ENCODE peak calls at places on chromosomes 16 and 17, in ten cellular contexts. W, C, M, O, R, K, F, U, G and B are unnamed samples.
A peak's percentile ranks its signal among the peaks of the same experiment; 100 is the strongest.

GRCh38 chr16:5064915-5065314 is 841 bp downstream of the C16orf89 start:
- DNase-seq in M (no peak), O (no peak), R (no peak), G (no peak), W (no peak), C (no peak), U (no peak), K (no peak), F (no peak), B (no peak)

GRCh38 chr16:64751906-64752305 is 370.0 kb downstream of the CDH11 start:
- DNase-seq in F (no peak), G (no peak), W (no peak), R (no peak), M (no peak), C (no peak), K (no peak), O (no peak), U (no peak), B (no peak)

GRCh38 chr16:47851026-47851610 is 304.7 kb downstream of the ABCC12 start:
- DNase-seq in F (no peak), C (no peak), U (no peak), K (peak; percentile 33), W (no peak), R (no peak), O (peak; percentile 36), M (no peak), G (no peak), B (no peak)

GRCh38 chr16:363110-364090 is 6.9 kb downstream of the MRPL28 start:
- DNase-seq in K (no peak), F (no peak), G (no peak), W (no peak), O (peak; percentile 58), M (no peak), U (no peak), C (no peak), R (no peak), B (no peak)

GRCh38 chr16:24848065-24848464 is 2.3 kb downstream of the SLC5A11 start:
- DNase-seq in K (no peak), R (peak; percentile 56), F (no peak), G (no peak), W (no peak), M (peak; percentile 24), U (no peak), C (no peak), O (no peak), B (no peak)

GRCh38 chr16:52976539-52977167 is 76.0 kb downstream of the CHD9NB start:
- DNase-seq in W (peak; percentile 37), R (peak; percentile 17), O (peak; percentile 14), K (no peak), G (peak; percentile 41), C (no peak), U (no peak), F (no peak), M (peak; percentile 7), B (peak; percentile 39)

GRCh38 chr17:70622382-70623260 is 453.3 kb downstream of the KCNJ2 start:
- DNase-seq in K (peak; percentile 81), G (no peak), W (peak; percentile 25), O (peak; percentile 37), U (peak; percentile 79), R (peak; percentile 76), C (peak; percentile 9), F (no peak), M (peak; percentile 38), B (peak; percentile 48)

GRCh38 chr17:60311186-60311585 is 80.7 kb downstream of the USP32 start:
- DNase-seq in C (no peak), K (no peak), W (no peak), U (no peak), O (no peak), M (no peak), G (no peak), R (no peak), F (no peak), B (no peak)

GRCh38 chr16:84726670-84727467 is 27.1 kb downstream of the USP10 start:
- DNase-seq in K (peak; percentile 47), G (peak; percentile 71), M (no peak), F (peak; percentile 72), R (no peak), O (no peak), C (no peak), U (peak; percentile 36), W (no peak), B (peak; percentile 89)

GRCh38 chr16:57411362-57411976 is 6.9 kb downstream of the CCL17 start:
- DNase-seq in W (no peak), K (no peak), G (no peak), U (no peak), R (no peak), C (no peak), O (no peak), M (no peak), F (no peak), B (no peak)

GRCh38 chr17:74959826-74960738 is 12.5 kb downstream of the HID1 start:
- DNase-seq in K (no peak), U (no peak), C (peak; percentile 68), O (no peak), G (no peak), R (no peak), F (no peak), M (no peak), W (peak; percentile 49), B (no peak)
- TF ChIP-seq MAX in K (no peak), U (no peak), C (peak; percentile 19), O (no peak), G (no peak), R (no peak), F (no peak), M (no peak), W (no peak), B (no peak)

GRCh38 chr17:2070241-2071023 is 15.5 kb downstream of the HIC1 start:
- DNase-seq in O (no peak), M (no peak), F (peak; percentile 96), G (no peak), W (no peak), U (peak; percentile 58), C (no peak), R (no peak), K (no peak), B (no peak)
- TF ChIP-seq CTCF in O (no peak), M (no peak), F (peak; percentile 22), G (peak; percentile 55), W (no peak), U (no peak), C (peak; percentile 15), R (no peak), K (peak; percentile 53), B (no peak)

GRCh38 chr17:35879748-35880654 is at the start of gene CCL5:
- DNase-seq in M (no peak), R (no peak), F (peak; percentile 84), O (no peak), C (no peak), W (no peak), G (no peak), K (no peak), U (no peak), B (peak; percentile 95)
- TF ChIP-seq MAX in M (no peak), R (no peak), F (peak; percentile 86), O (no peak), C (no peak), W (no peak), G (no peak), K (no peak), U (no peak), B (peak; percentile 96)

GRCh38 chr16:76854234-76854633 is 336.8 kb upstream of the MON1B start:
- DNase-seq in K (no peak), M (no peak), C (no peak), W (no peak), R (no peak), G (peak; percentile 4), O (peak; percentile 9), U (no peak), F (no peak), B (no peak)
- TF ChIP-seq CTCF in K (peak; percentile 41), M (peak; percentile 19), C (peak; percentile 29), W (peak; percentile 36), R (no peak), G (peak; percentile 15), O (peak; percentile 56), U (no peak), F (no peak), B (no peak)

GRCh38 chr16:81319221-81319912 is 4.6 kb downstream of the GAN start:
- DNase-seq in G (no peak), F (no peak), R (no peak), U (no peak), W (no peak), C (peak; percentile 33), O (no peak), M (no peak), K (no peak), B (no peak)

GRCh38 chr16:81321537-81321936 is 6.8 kb downstream of the GAN start:
- DNase-seq in G (no peak), R (no peak), M (no peak), O (no peak), C (no peak), K (no peak), U (no peak), W (no peak), F (no peak), B (no peak)

GRCh38 chr16:81324808-81325207 is 10.0 kb downstream of the GAN start:
- DNase-seq in F (no peak), O (no peak), U (no peak), W (no peak), K (no peak), R (no peak), C (no peak), M (no peak), G (no peak), B (no peak)

GRCh38 chr16:81318711-81319110 is 3.9 kb downstream of the GAN start:
- DNase-seq in G (no peak), U (no peak), K (no peak), O (no peak), F (no peak), M (no peak), C (no peak), R (no peak), W (no peak), B (no peak)

DNA sequence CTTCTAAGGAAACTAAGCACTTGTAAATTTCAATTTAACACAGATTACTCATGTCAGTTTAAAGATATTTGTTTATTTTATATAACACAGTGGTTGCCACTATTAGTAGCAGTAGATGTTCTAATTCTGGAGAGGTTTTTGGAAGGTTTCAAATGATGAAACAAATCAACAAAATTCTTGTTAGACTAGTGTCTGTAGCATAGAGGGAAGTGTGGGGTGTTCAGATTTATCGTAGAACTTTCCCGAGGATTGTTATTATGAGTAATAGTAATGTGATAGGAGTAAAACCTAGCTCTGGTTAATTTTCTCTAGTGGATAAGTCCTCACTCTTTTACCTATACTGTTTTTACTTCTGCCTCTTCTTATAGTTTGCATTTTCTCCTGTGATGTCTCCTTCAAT is 6.3 kb downstream of the GAN start:
- DNase-seq in F (no peak), O (no peak), U (no peak), W (no peak), K (no peak), G (no peak), M (no peak), R (no peak), C (no peak), B (no peak)
- TF ChIP-seq MAX in F (no peak), O (no peak), U (no peak), W (no peak), K (no peak), G (no peak), M (no peak), R (no peak), C (no peak), B (no peak)